ENCODE peak calls at places on chromosome X, in five cellular contexts. S is adipocyte, Q is GM23248, V is osteocyte, D is ELR. H is an unnamed sample.
A peak's percentile ranks its signal among the peaks of the same experiment; 100 is the strongest.

GRCh38 chrX:130393451-130394074 is 8.1 kb upstream of the GPR119 start:
- DNase-seq in S (peak; percentile 75), Q (peak; percentile 67), V (peak; percentile 83), D (peak; percentile 57), H (peak; percentile 62)

GRCh38 chrX:21509912-21510311 is 135.7 kb downstream of the CNKSR2 start:
- DNase-seq in S (no peak), Q (peak; percentile 18), V (no peak), D (peak; percentile 67), H (peak; percentile 1)

GRCh38 chrX:23317799-23318724 is 16.6 kb upstream of the PTCHD1 start:
- DNase-seq in S (peak; percentile 20), Q (peak; percentile 21), V (no peak), D (peak; percentile 21), H (peak; percentile 30)

GRCh38 chrX:1249101-1249887 is 19.3 kb upstream of the CSF2RA start:
- DNase-seq in S (peak; percentile 40), Q (peak; percentile 36), V (no peak), D (peak; percentile 20), H (peak; percentile 30)

GRCh38 chrX:153646620-153647373 is at the start of gene DUSP9:
- DNase-seq in S (peak; percentile 37), Q (peak; percentile 48), V (no peak), D (peak; percentile 60), H (peak; percentile 48)

GRCh38 chrX:70485466-70485865 is 40.8 kb downstream of the DLG3 start:
- DNase-seq in S (no peak), Q (no peak), V (no peak), D (no peak), H (no peak)

GRCh38 chrX:50813843-50814661 is at the start of gene SHROOM4:
- DNase-seq in S (peak; percentile 76), Q (peak; percentile 76), V (peak; percentile 84), D (no peak), H (peak; percentile 78)

GRCh38 chrX:10945463-10945862 is 165.7 kb upstream of the HCCS start:
- DNase-seq in S (no peak), Q (peak; percentile 40), V (no peak), D (no peak), H (no peak)

GRCh38 chrX:11113731-11114130 is 2.6 kb downstream of the HCCS start:
- DNase-seq in S (peak; percentile 45), Q (peak; percentile 45), V (no peak), D (peak; percentile 23), H (peak; percentile 10)

GRCh38 chrX:155262970-155263754 is 1.1 kb downstream of the RAB39B start:
- DNase-seq in S (peak; percentile 1), Q (peak; percentile 2), V (no peak), D (no peak), H (no peak)

GRCh38 chrX:16786791-16787735 is 797 bp downstream of the TXLNG start:
- DNase-seq in S (peak; percentile 58), Q (peak; percentile 53), V (no peak), D (peak; percentile 32), H (peak; percentile 22)

GRCh38 chrX:2793752-2794151 is 35.0 kb upstream of the GYG2 start:
- DNase-seq in S (no peak), Q (no peak), V (no peak), D (no peak), H (no peak)

GRCh38 chrX:154321624-154322023 is 26.0 kb downstream of the TKTL1 start:
- DNase-seq in S (no peak), Q (peak; percentile 20), V (no peak), D (no peak), H (no peak)

GRCh38 chrX:154739952-154740351 is 10.9 kb downstream of the GAB3 start:
- DNase-seq in S (no peak), Q (no peak), V (no peak), D (no peak), H (no peak)

GRCh38 chrX:11376163-11376562 is 83.0 kb downstream of the AMELX start:
- DNase-seq in S (no peak), Q (no peak), V (no peak), D (no peak), H (no peak)

GRCh38 chrX:46637937-46638336 is 64.4 kb downstream of the CHST7 start:
- DNase-seq in S (no peak), Q (peak; percentile 39), V (no peak), D (peak; percentile 74), H (peak; percentile 32)